ENCODE peak calls at places on chromosomes 2 and 18, in six cellular contexts. T, I, P, B, G and R are unnamed samples.

GRCh38 chr2:197185676-197186075 is 124.9 kb downstream of the ANKRD44 start:
- DNase-seq in G (no peak), P (no peak), B (no peak), T (no peak), I (no peak), R (no peak)

GRCh38 chr2:16774980-16775963 is 109.6 kb upstream of the CYRIA start:
- DNase-seq in P (no peak), I (no peak), G (no peak), T (no peak), B (no peak), R (no peak)

GRCh38 chr2:213306320-213306942 is 22.2 kb downstream of the SPAG16 start:
- DNase-seq in T (no peak), I (peak), B (peak), P (peak), G (peak), R (no peak)

GRCh38 chr2:170159060-170159459 is 18.9 kb upstream of the MYO3B start:
- DNase-seq in I (no peak), G (no peak), B (no peak), P (no peak), T (no peak), R (no peak)

GRCh38 chr2:36329746-36330145 is 25.8 kb upstream of the CRIM1 start:
- DNase-seq in T (no peak), G (no peak), B (no peak), P (no peak), I (peak), R (no peak)

GRCh38 chr2:48754874-48755273 is 650 bp downstream of the LHCGR start:
- DNase-seq in P (no peak), T (no peak), I (peak), G (peak), B (no peak), R (no peak)

GRCh38 chr2:218997730-218998129 is 4.5 kb upstream of the CRYBA2 start:
- DNase-seq in I (no peak), G (no peak), B (no peak), P (no peak), T (no peak), R (no peak)

GRCh38 chr18:60060578-60060977 is 160.8 kb downstream of the PMAIP1 start:
- DNase-seq in G (no peak), P (no peak), B (no peak), I (no peak), T (no peak), R (no peak)

GRCh38 chr2:43255249-43255960 is 29.0 kb upstream of the ZFP36L2 start:
- DNase-seq in G (no peak), P (no peak), T (no peak), B (no peak), I (peak), R (no peak)

GRCh38 chr2:159879061-159879604 is 81.1 kb upstream of the CD302 start:
- DNase-seq in G (no peak), T (no peak), P (no peak), I (peak), B (no peak), R (no peak)

GRCh38 chr2:40511661-40512213 is 59.8 kb upstream of the SLC8A1 start:
- DNase-seq in G (no peak), T (no peak), P (no peak), I (peak), B (peak), R (no peak)

GRCh38 chr2:119730598-119731278 is 29.0 kb upstream of the PTPN4 start:
- DNase-seq in I (no peak), B (no peak), T (no peak), P (no peak), G (no peak), R (no peak)

GRCh38 chr2:128603411-128603924 is 284.8 kb upstream of the HS6ST1 start:
- DNase-seq in B (no peak), I (no peak), P (peak), G (peak), T (no peak), R (no peak)

GRCh38 chr2:241616168-241617125 is 20.5 kb downstream of the THAP4 start:
- DNase-seq in G (no peak), P (peak), T (no peak), B (no peak), I (no peak), R (no peak)

GRCh38 chr2:52034706-52035105 is 1002.8 kb upstream of the NRXN1 start:
- DNase-seq in T (no peak), G (no peak), P (no peak), B (no peak), I (no peak), R (no peak)

GRCh38 chr2:12287220-12287751 is 429.4 kb upstream of the TRIB2 start:
- DNase-seq in T (no peak), P (no peak), B (no peak), G (peak), I (no peak), R (no peak)

GRCh38 chr18:77207540-77207939 is 42.1 kb upstream of the GALR1 start:
- DNase-seq in I (peak), P (peak), B (peak), T (peak), G (peak), R (peak)

GRCh38 chr2:73963385-73964120 is 21.2 kb upstream of the TET3 start:
- DNase-seq in P (no peak), B (no peak), I (no peak), T (no peak), G (no peak), R (no peak)

GRCh38 chr2:206797376-206797775 is 32.0 kb downstream of the FASTKD2 start:
- DNase-seq in B (no peak), P (no peak), I (no peak), T (no peak), G (no peak), R (no peak)

GRCh38 chr2:41992700-41993070 is 55.1 kb upstream of the PKDCC start:
- DNase-seq in B (no peak), G (no peak), T (no peak), P (no peak), I (no peak), R (no peak)

GRCh38 chr2:68813596-68813995 is 57.6 kb downstream of the BMP10 start:
- DNase-seq in P (no peak), B (no peak), T (no peak), G (no peak), I (no peak), R (no peak)

GRCh38 chr2:229129738-229130371 is 141.2 kb downstream of the PID1 start:
- DNase-seq in G (no peak), B (no peak), T (no peak), P (peak), I (peak), R (no peak)

GRCh38 chr2:69010437-69011194 is 2.4 kb upstream of the ANTXR1 start:
- DNase-seq in T (no peak), G (no peak), B (no peak), P (no peak), I (no peak), R (no peak)

GRCh38 chr2:43175187-43175490 is 51.3 kb downstream of the ZFP36L2 start:
- DNase-seq in G (no peak), I (peak), B (no peak), P (no peak), T (no peak), R (no peak)

GRCh38 chr2:154452906-154453493 is 245.5 kb upstream of the KCNJ3 start:
- DNase-seq in T (no peak), B (no peak), P (no peak), G (no peak), I (peak), R (peak)

DNA sequence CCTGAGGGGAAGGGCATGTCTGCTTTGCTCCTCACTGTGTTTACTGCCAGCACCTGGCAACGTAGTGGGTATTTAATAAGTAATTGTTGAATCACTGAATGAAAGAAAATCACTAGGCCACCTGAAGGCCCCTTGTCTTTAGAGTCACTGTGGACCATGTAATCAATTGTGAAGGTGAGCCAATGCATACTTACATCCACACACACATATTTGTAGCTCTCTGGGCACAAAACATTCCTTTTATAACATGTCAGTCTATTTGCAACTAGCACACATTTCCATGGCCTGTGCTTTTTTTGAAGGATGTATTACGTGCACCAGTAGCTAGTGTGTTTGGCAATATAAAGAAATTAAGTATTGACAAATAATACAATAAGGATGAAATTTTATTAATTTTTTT is 11.2 kb downstream of the ATP8B1 start:
- DNase-seq in T (no peak), B (no peak), P (no peak), G (no peak), I (no peak), R (no peak)
- H3K4me3 ChIP-seq in T (no peak), B (no peak), P (no peak), G (peak), I (no peak), R (no peak)

DNA sequence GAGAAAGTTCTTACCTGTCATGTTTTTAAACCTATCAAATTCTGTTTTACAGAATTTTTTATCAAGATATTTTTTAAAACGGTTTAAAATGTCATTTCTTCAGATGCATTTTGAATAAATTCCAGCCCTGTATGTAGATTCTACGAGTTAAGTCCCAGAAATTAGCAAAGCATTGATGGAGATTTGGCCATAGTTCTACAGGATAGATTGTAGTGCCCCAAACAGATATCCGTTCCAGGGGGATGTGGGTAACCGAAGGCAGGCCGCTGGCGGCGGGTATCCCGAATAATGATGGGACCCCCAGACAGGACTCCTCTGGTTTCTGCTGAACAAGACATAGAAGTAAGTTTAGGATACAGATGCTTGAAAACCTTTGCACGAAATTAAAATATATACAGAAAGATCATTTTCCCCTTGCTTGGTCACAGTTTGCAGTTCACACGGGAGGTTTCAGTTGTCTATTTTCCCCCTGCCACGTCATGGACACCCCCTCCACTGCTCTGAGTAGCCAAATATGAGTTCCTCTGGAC is 755 bp downstream of the NOL4 start:
- DNase-seq in I (no peak), P (no peak), T (no peak), B (no peak), G (no peak), R (no peak)
- H3K4me3 ChIP-seq in I (no peak), P (no peak), T (no peak), B (peak), G (peak), R (no peak)

GRCh38 chr2:205678743-205679142 is 3.6 kb upstream of the NRP2 start:
- DNase-seq in T (no peak), B (no peak), P (no peak), G (no peak), I (no peak), R (no peak)

GRCh38 chr2:205680067-205680466 is 2.2 kb upstream of the NRP2 start:
- DNase-seq in P (peak), G (no peak), I (peak), T (peak), B (no peak), R (peak)

GRCh38 chr2:205673312-205673711 is 9.0 kb upstream of the NRP2 start:
- DNase-seq in I (no peak), B (no peak), P (no peak), G (no peak), T (no peak), R (no peak)

GRCh38 chr2:205679410-205680009 is 2.8 kb upstream of the NRP2 start:
- DNase-seq in B (no peak), G (no peak), I (no peak), T (no peak), P (no peak), R (no peak)

DNA sequence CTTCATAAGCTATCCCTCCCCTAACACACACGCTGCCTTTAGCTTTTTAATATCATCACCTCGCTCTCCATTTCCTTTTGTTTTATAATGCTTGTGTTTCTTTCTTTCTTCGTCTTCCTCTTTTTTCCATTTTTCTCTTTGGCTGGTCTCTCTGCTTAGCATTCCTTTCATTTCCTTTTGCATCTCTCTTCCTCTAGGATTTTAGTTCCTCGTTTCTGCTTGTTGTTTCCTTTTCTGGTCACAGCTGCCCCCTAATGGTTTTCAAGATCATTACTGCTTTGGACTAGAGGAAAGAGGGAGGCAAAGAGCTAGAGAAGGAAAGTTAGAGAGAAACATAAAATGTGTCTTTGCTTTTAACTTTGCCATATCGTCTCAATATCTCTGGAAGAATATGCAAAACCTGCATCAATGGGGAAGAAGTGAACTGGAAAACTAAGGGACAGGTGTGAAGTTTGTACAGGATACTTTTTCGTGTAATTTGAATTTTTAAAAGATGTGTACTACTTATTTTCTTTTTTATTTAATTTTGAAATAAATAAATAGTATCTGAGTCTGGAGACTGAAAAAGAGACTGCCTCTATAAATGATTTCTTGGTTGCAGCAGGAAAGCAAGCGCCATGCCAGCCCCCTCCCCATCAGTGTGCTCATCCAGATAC is 6.3 kb upstream of the NRP2 start:
- DNase-seq in T (no peak), I (peak), G (no peak), B (no peak), P (peak), R (peak)
- H3K4me3 ChIP-seq in T (no peak), I (no peak), G (no peak), B (no peak), P (no peak), R (no peak)

DNA sequence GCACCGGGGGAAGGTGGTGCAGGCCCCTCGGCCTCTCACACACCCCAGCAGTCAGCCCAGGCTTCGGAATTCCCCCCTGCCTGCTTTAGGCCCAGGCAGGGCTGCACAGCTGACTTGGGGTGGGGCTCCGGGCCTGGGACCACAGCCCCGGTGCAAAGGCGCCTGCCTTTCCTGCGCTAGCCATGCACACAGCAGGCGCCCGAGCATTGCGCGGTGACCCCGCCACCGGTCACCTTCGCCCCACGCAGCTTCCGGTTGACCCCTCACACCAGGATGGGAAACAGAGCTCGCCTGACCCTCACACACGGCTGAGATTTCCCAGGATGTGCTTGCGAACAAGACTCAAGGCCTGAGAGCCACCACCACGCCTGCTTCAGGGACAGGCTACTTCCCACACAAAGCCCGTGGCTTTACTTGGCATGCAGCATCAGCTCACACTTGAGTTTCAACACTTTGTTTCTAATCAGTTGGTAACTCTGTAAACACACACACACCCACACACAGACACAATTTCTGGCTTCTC is 46.0 kb downstream of the SLC66A2 start:
- DNase-seq in T (no peak), I (peak), B (peak), G (no peak), P (no peak), R (no peak)
- H3K4me3 ChIP-seq in T (no peak), I (no peak), B (no peak), G (no peak), P (no peak), R (no peak)

GRCh38 chr2:2782007-2782406 is 450.9 kb upstream of the MYT1L start:
- DNase-seq in B (no peak), G (no peak), I (no peak), T (no peak), P (no peak), R (no peak)
- H3K4me3 ChIP-seq in B (no peak), G (no peak), I (no peak), T (no peak), P (no peak), R (no peak)

GRCh38 chr2:230738924-230739323 is 26.3 kb downstream of the CAB39 start:
- DNase-seq in G (no peak), P (no peak), I (no peak), T (no peak), B (no peak), R (no peak)

GRCh38 chr2:230739961-230740360 is 27.3 kb downstream of the CAB39 start:
- DNase-seq in I (no peak), G (no peak), P (no peak), B (no peak), T (no peak), R (no peak)

GRCh38 chr2:230735884-230736283 is 23.2 kb downstream of the CAB39 start:
- DNase-seq in I (no peak), G (no peak), P (no peak), T (no peak), B (no peak), R (no peak)

GRCh38 chr2:230737791-230738226 is 25.2 kb downstream of the CAB39 start:
- DNase-seq in B (no peak), P (peak), G (no peak), T (no peak), I (no peak), R (no peak)

GRCh38 chr2:230738391-230738811 is 25.8 kb downstream of the CAB39 start:
- DNase-seq in P (no peak), B (no peak), T (no peak), I (peak), G (no peak), R (peak)
- H3K4me3 ChIP-seq in P (no peak), B (no peak), T (no peak), I (no peak), G (no peak), R (no peak)

GRCh38 chr2:25669520-25669919 is 3.9 kb downstream of the DTNB start:
- DNase-seq in T (no peak), B (no peak), G (no peak), P (no peak), I (no peak), R (no peak)

GRCh38 chr2:25666218-25666617 is 7.2 kb downstream of the DTNB start:
- DNase-seq in I (no peak), T (no peak), G (no peak), B (no peak), P (no peak), R (no peak)

DNA sequence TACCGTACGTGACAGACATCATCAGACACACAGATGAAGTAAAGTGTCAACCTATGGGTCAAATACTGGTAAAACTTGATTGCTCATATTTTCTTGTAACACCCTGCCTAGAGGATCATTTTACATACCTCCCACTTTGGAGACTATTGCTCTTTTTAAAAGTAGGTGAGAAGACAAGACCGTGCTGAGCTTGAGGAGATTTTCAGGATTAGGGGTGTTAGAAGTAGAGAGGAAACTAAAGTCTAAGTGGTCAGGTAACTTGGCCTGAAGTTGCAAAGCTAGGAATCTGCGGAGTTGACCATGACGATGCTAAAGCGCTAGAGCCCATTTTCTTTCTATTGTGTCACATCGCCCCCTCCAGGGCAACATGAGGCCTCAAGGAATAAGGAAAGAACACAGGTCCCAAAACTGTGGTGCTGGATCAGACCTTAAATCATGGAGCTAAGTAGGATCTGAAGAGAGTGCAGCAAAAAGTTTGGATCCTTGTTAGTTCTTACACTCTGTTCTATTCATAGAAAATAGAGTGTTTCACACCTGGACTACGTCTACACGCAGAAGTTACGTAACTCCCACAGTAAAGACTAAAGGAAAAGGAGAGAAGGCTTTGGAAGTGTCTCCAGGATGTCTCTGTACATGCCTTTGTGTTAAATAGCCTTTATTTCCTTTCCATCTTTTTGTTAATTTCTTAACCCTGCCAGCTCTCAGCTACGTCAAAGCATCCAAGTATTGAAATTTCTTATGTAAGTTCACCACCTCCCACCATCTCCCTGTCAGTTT is 8.7 kb downstream of the DTNB start:
- DNase-seq in P (peak), G (peak), I (peak), T (no peak), B (peak), R (no peak)
- H3K4me3 ChIP-seq in P (no peak), G (no peak), I (no peak), T (no peak), B (no peak), R (no peak)

DNA sequence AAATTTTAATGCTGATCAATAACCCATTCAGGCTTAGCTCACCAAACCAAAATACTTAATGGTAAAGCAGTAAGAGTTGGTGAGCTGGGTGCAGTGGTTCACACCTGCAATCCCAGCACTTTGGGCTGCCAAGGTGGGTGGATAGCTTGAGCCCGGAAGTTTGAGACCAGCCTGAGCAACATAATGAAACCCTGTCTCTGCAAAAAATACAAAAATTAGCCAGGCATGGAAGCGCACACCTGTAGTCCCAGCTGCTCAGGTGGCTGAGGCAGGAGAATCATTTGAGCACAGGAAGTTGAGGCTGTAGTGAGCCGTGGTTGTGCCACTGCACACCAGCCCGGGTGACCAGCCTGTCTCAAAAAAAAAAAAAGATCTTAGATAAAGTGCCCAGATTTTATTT is 35.7 kb upstream of the MPP4 start:
- DNase-seq in B (no peak), P (no peak), G (no peak), T (no peak), I (no peak), R (no peak)
- H3K4me3 ChIP-seq in B (no peak), P (no peak), G (no peak), T (no peak), I (no peak), R (no peak)

GRCh38 chr2:89781962-89782361 is 1090.5 kb downstream of the RPIA start:
- DNase-seq in T (no peak), G (no peak), P (no peak), B (no peak), I (no peak), R (no peak)

GRCh38 chr2:89780318-89780717 is 1088.8 kb downstream of the RPIA start:
- DNase-seq in G (no peak), P (no peak), B (no peak), I (no peak), T (no peak), R (no peak)

GRCh38 chr2:89784960-89785359 is 1093.5 kb downstream of the RPIA start:
- DNase-seq in G (no peak), P (no peak), I (no peak), B (no peak), T (no peak), R (no peak)
- H3K4me3 ChIP-seq in G (no peak), P (no peak), I (no peak), B (no peak), T (no peak), R (no peak)

GRCh38 chr2:138615257-138615656 is 113.7 kb downstream of the SPOPL start:
- DNase-seq in B (no peak), G (no peak), I (peak), P (no peak), T (no peak), R (no peak)
- H3K4me3 ChIP-seq in B (no peak), G (no peak), I (no peak), P (no peak), T (no peak), R (no peak)